ENCODE peak calls at places on chromosomes 12 and 14, in nine cellular contexts. E is bronchial epithelial cell, C is testis, G is SJSA1, T is left ventricle myocardium inferior, Q is coronary artery, B is AG09309, I is right atrium auricular region, F is choroid plexus epithelial cell. D is an unnamed sample.
A peak's percentile ranks its signal among the peaks of the same experiment; 100 is the strongest.

GRCh38 chr12:14111230-14111865 is 129.9 kb upstream of the GRIN2B start:
- DNase-seq in B (no peak), I (no peak), C (no peak), F (no peak), G (no peak), Q (no peak), T (no peak), E (no peak), D (peak; percentile 77)

GRCh38 chr14:49980027-49980426 is 87.1 kb downstream of the ARF6 start:
- DNase-seq in G (no peak), F (no peak), T (no peak), Q (no peak), B (no peak), C (no peak), E (no peak), I (no peak), D (no peak)

GRCh38 chr14:94764573-94764972 is 5.3 kb downstream of the GSC start:
- DNase-seq in F (no peak), B (no peak), E (no peak), G (no peak), Q (no peak), C (no peak), T (no peak), I (no peak), D (no peak)

GRCh38 chr14:93764211-93764659 is 24.1 kb downstream of the PRIMA1 start:
- DNase-seq in T (peak; percentile 39), G (no peak), I (no peak), F (peak; percentile 2), C (no peak), Q (no peak), B (no peak), E (no peak), D (no peak)

GRCh38 chr14:61566537-61567225 is 128.6 kb upstream of the HIF1A start:
- DNase-seq in F (peak; percentile 83), I (peak; percentile 51), C (no peak), T (no peak), G (peak; percentile 68), Q (no peak), B (no peak), E (peak; percentile 85), D (no peak)

GRCh38 chr12:113030875-113031525 is 25.5 kb upstream of the DTX1 start:
- DNase-seq in T (no peak), I (no peak), F (peak; percentile 83), B (peak; percentile 31), G (peak; percentile 23), C (peak; percentile 67), E (peak; percentile 65), Q (no peak), D (peak; percentile 6)

GRCh38 chr14:97412933-97413574 is 615.9 kb downstream of the VRK1 start:
- DNase-seq in F (no peak), Q (no peak), G (no peak), T (no peak), E (no peak), I (no peak), C (no peak), B (no peak), D (no peak)

GRCh38 chr14:51424569-51425251 is 184.7 kb downstream of the TMX1 start:
- DNase-seq in F (peak; percentile 91), Q (no peak), G (peak; percentile 57), T (peak; percentile 48), B (no peak), C (peak; percentile 48), I (no peak), E (no peak), D (no peak)

GRCh38 chr12:80268924-80269749 is 169.8 kb downstream of the OTOGL start:
- DNase-seq in Q (no peak), T (no peak), I (no peak), E (peak; percentile 98), G (peak; percentile 74), B (peak; percentile 45), C (no peak), F (peak; percentile 79), D (no peak)

GRCh38 chr14:55721353-55721752 is 141.3 kb downstream of the KTN1 start:
- DNase-seq in C (peak; percentile 33), B (peak; percentile 95), F (peak; percentile 96), E (peak; percentile 96), T (no peak), Q (no peak), I (peak; percentile 50), G (peak; percentile 42), D (no peak)

GRCh38 chr12:50533203-50533584 is 28.4 kb downstream of the DIP2B start:
- DNase-seq in B (no peak), G (no peak), Q (no peak), I (no peak), C (no peak), F (peak; percentile 64), T (no peak), E (peak; percentile 62), D (no peak)

GRCh38 chr12:31591308-31591901 is 469 bp upstream of the DENND5B start:
- DNase-seq in B (no peak), C (peak; percentile 57), E (no peak), T (no peak), Q (no peak), G (peak; percentile 60), I (peak; percentile 60), F (peak; percentile 25), D (no peak)

GRCh38 chr12:62816624-62817023 is 118.3 kb downstream of the PPM1H start:
- DNase-seq in T (no peak), C (no peak), G (no peak), I (no peak), F (no peak), Q (no peak), B (no peak), E (no peak), D (no peak)

GRCh38 chr12:62808166-62808879 is 126.6 kb downstream of the PPM1H start:
- DNase-seq in Q (no peak), T (no peak), E (no peak), G (no peak), B (no peak), C (no peak), F (no peak), I (no peak), D (peak; percentile 57)

GRCh38 chr12:62814243-62814642 is 120.7 kb downstream of the PPM1H start:
- DNase-seq in I (no peak), E (no peak), Q (no peak), F (no peak), C (no peak), G (no peak), B (no peak), T (no peak), D (no peak)

GRCh38 chr12:62817556-62818271 is 117.2 kb downstream of the PPM1H start:
- DNase-seq in E (peak; percentile 49), G (peak; percentile 70), I (no peak), B (peak; percentile 32), Q (no peak), T (no peak), F (peak; percentile 96), C (peak; percentile 30), D (peak; percentile 44)

GRCh38 chr12:62813031-62813829 is 121.7 kb downstream of the PPM1H start:
- DNase-seq in B (peak; percentile 28), G (peak; percentile 26), I (peak; percentile 65), E (peak; percentile 49), T (peak; percentile 68), F (peak; percentile 83), Q (no peak), C (peak; percentile 80), D (peak; percentile 87)
- H3K4me3 ChIP-seq in B (no peak overlapping the region), G (no peak overlapping the region), I (no peak overlapping the region), E (no peak overlapping the region), T (peak overlapping the region; percentile 32), F (peak overlapping the region; percentile 3), Q (peak overlapping the region; percentile 53), C (no peak overlapping the region), D (peak overlapping the region; percentile 15)

GRCh38 chr14:69615471-69616407 is 4.3 kb downstream of the SUSD6 start:
- DNase-seq in C (peak; percentile 79), F (peak; percentile 91), I (peak; percentile 77), G (peak; percentile 59), T (no peak), B (peak; percentile 62), E (peak; percentile 48), Q (no peak), D (no peak)
- H3K4me3 ChIP-seq in C (no peak overlapping the region), F (peak overlapping the region; percentile 45), I (no peak overlapping the region), G (peak overlapping the region; percentile 20), T (peak overlapping the region; percentile 49), B (peak overlapping the region; percentile 9), E (no peak overlapping the region), Q (peak overlapping the region; percentile 49), D (peak overlapping the region; percentile 14)

DNA sequence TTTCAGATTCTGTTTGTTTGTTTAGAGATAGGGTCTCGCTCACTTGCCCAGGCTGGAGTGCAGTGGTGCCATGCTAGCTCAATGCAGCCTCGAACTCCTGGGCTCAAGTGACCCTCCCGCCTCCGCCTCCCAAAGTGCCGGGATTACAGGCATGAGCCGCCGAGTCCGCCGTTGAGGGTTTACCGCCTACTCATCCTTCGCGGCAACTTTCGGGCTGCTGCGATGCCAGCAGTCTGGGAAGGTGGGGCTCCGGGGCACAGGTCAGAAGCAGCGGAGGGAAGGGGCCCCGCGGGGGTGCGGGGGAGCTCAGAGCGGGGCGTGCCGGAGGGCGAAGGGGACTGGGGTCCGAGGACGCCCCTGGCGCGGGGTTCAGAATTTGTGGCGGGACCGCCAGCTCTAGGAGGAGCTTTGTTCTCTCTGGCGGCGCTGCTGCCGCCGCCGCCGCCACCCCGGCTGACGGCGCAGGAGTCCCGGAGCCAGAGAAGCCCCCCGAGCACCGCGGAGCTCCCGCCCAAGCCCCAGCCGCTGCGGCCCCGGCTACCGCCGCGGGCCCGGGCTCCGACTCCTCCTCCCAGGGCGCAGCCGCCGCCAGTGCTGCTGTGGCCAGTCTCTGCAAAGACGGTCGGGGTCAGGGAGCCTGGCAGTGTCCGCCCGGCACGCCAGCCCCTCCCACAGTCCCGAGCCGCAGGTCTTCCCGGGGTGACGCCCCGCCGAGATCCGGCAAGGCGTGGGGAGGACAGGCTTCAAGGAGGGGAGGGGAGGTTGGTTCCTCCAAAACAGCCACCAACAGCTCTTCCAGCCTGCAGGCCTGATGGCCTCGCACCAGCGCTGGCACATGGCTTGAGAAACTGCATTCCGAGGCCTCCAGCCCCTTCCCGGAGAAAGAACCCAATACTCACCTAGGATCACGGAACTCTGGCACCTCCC is 10.9 kb upstream of the KRT77 start:
- DNase-seq in I (no peak), Q (no peak), T (no peak), G (peak; percentile 85), B (no peak), F (no peak), E (no peak), C (peak; percentile 27), D (no peak)
- H3K4me3 ChIP-seq in I (no peak overlapping the region), Q (peak overlapping the region; percentile 48), T (peak overlapping the region; percentile 49), G (peak overlapping the region; percentile 7), B (no peak overlapping the region), F (no peak overlapping the region), E (no peak overlapping the region), C (peak overlapping the region; percentile 41), D (peak overlapping the region; percentile 25)

GRCh38 chr12:107778383-107779015 is 4.0 kb downstream of the ASCL4 start:
- DNase-seq in F (no peak), I (no peak), E (no peak), C (no peak), T (no peak), B (no peak), Q (no peak), G (no peak), D (no peak)

GRCh38 chr12:107775093-107775721 is 703 bp downstream of the ASCL4 start:
- DNase-seq in E (no peak), I (no peak), G (no peak), C (peak; percentile 54), B (no peak), F (peak; percentile 2), T (no peak), Q (no peak), D (peak; percentile 15)

GRCh38 chr12:107779077-107779840 is 4.8 kb downstream of the ASCL4 start:
- DNase-seq in I (no peak), C (no peak), F (no peak), G (no peak), B (no peak), T (no peak), E (no peak), Q (no peak), D (peak; percentile 16)

GRCh38 chr12:107776171-107776570 is 1.7 kb downstream of the ASCL4 start:
- DNase-seq in G (no peak), E (no peak), Q (no peak), F (no peak), B (no peak), C (no peak), I (no peak), T (no peak), D (no peak)

GRCh38 chr12:107774349-107775029 is at the start of gene ASCL4:
- DNase-seq in B (no peak), Q (no peak), F (no peak), G (no peak), I (no peak), T (no peak), C (no peak), E (no peak), D (peak; percentile 90)
- H3K4me3 ChIP-seq in B (no peak within 1 kb of the TSS), Q (peak within 1 kb of the TSS; percentile 60), F (no peak within 1 kb of the TSS), G (no peak within 1 kb of the TSS), I (no peak within 1 kb of the TSS), T (peak within 1 kb of the TSS; percentile 47), C (peak within 1 kb of the TSS; percentile 36), E (no peak within 1 kb of the TSS), D (peak within 1 kb of the TSS; percentile 40)

D was measured in Jurkat, Clone E6-1.